ENCODE peak calls at places on chromosomes 4 and X, in six cellular contexts. U is IMR-90, J is cardiac fibroblast, F is NCI-H2227 treated with DMSO at 0.1 percent for 48 hours, R is pancreas, Y is Peyer's patch. K is an unnamed sample.

GRCh38 chrX:69032601-69033000 is 132.7 kb downstream of the PJA1 start:
- DNase-seq in R (no peak), F (no peak), Y (no peak), J (no peak), U (peak), K (no peak)

GRCh38 chrX:58051346-58051745 is 141.1 kb upstream of the ZXDA start:
- DNase-seq in R (no peak), Y (no peak), U (no peak), F (no peak), J (peak), K (no peak)

GRCh38 chr4:10074767-10075105 is 41.9 kb downstream of the WDR1 start:
- DNase-seq in J (peak), U (peak), F (no peak), R (no peak), Y (no peak), K (no peak)

GRCh38 chr4:169222768-169223167 is 48.0 kb downstream of the SH3RF1 start:
- DNase-seq in U (no peak), R (no peak), J (no peak), F (no peak), Y (peak), K (no peak)

GRCh38 chrX:100658936-100659335 is 14.9 kb downstream of the SRPX2 start:
- DNase-seq in F (no peak), Y (no peak), U (no peak), R (no peak), J (no peak), K (no peak)

GRCh38 chr4:38529189-38530115 is 134.5 kb upstream of the KLF3 start:
- DNase-seq in R (peak), J (no peak), Y (peak), U (no peak), F (no peak), K (no peak)

GRCh38 chr4:112296949-112297483 is at the start of gene ALPK1:
- DNase-seq in R (peak), U (peak), Y (no peak), F (peak), J (peak), K (no peak)

GRCh38 chr4:28966982-28967381 is 1753.2 kb upstream of the PCDH7 start:
- DNase-seq in F (no peak), U (peak), R (no peak), Y (no peak), J (peak), K (no peak)

GRCh38 chr4:89839558-89839957 is 2.6 kb upstream of the SNCA start:
- DNase-seq in J (no peak), U (no peak), R (no peak), F (no peak), Y (no peak), K (no peak)